ENCODE peak calls at places on chromosome 1, in seven cellular contexts. W is AG10803; D is stimulated activated CD8-positive, alpha-beta memory T cell treated with anti-CD3 and anti-CD28 coated beads, Interleukin-12 subunit alpha, Interleukin-12 subunit beta, amount 100 ng/mL, for 4 hours; M is fibroblast of mammary gland; J is HT1080; A is activated CD4-positive, alpha-beta T cell treated with anti-CD3 and anti-CD28 coated beads, Interleukin-2, amount 50 U/mL, for 48 hours; S is heart left ventricle. E is an unnamed sample.
A peak's percentile ranks its signal among the peaks of the same experiment; 100 is the strongest.

GRCh38 chr1:44144962-44145756 is 3.7 kb upstream of the KLF18 start:
- DNase-seq in W (no peak), D (no peak), M (peak; percentile 28), J (no peak), A (no peak), S (no peak), E (no peak)

GRCh38 chr1:94962745-94963265 is 35.9 kb upstream of the CNN3 start:
- DNase-seq in W (peak; percentile 44), D (no peak), M (peak; percentile 46), J (no peak), A (peak; percentile 35), S (peak; percentile 31), E (no peak)

GRCh38 chr1:62230724-62231123 is 36.1 kb downstream of the L1TD1 start:
- DNase-seq in W (peak; percentile 74), D (no peak), M (peak; percentile 57), J (peak; percentile 71), A (no peak), S (no peak), E (peak; percentile 97)

GRCh38 chr1:153683853-153684252 is 5.4 kb downstream of the NPR1 start:
- DNase-seq in W (no peak), D (no peak), M (peak; percentile 54), J (no peak), A (no peak), S (no peak), E (no peak)

GRCh38 chr1:115980998-115981993 is 5.0 kb downstream of the SLC22A15 start:
- DNase-seq in W (peak; percentile 69), D (no peak), M (peak; percentile 72), J (peak; percentile 50), A (peak; percentile 16), S (no peak), E (peak; percentile 81)

GRCh38 chr1:22920734-22921451 is 51.8 kb downstream of the LACTBL1 start:
- DNase-seq in W (no peak), D (no peak), M (no peak), J (no peak), A (no peak), S (no peak), E (no peak)

GRCh38 chr1:181208967-181209366 is 120.5 kb downstream of the IER5 start:
- DNase-seq in W (no peak), D (no peak), M (no peak), J (no peak), A (no peak), S (no peak), E (peak; percentile 35)

GRCh38 chr1:40877681-40878080 is 15.5 kb upstream of the CITED4 start:
- DNase-seq in W (peak; percentile 90), D (no peak), M (peak; percentile 90), J (peak; percentile 99), A (peak; percentile 47), S (peak; percentile 30), E (no peak)

GRCh38 chr1:214934035-214934434 is 148.5 kb upstream of the KCNK2 start:
- DNase-seq in W (peak; percentile 16), D (no peak), M (peak; percentile 22), J (no peak), A (no peak), S (no peak), E (no peak)

GRCh38 chr1:83086986-83087512 is 911.9 kb downstream of the TTLL7 start:
- DNase-seq in W (no peak), D (no peak), M (no peak), J (no peak), A (no peak), S (no peak), E (no peak)

GRCh38 chr1:37420461-37420860 is 53.9 kb upstream of the ZC3H12A start:
- DNase-seq in W (no peak), D (no peak), M (peak; percentile 8), J (no peak), A (no peak), S (no peak), E (no peak)

GRCh38 chr1:50742523-50742922 is 217.5 kb downstream of the FAF1 start:
- DNase-seq in W (no peak), D (no peak), M (peak; percentile 69), J (peak; percentile 11), A (no peak), S (no peak), E (no peak)

GRCh38 chr1:117611894-117612481 is 6.1 kb downstream of the TENT5C start:
- DNase-seq in W (no peak), D (no peak), M (peak; percentile 34), J (no peak), A (no peak), S (no peak), E (no peak)

GRCh38 chr1:1148061-1148460 is 25.6 kb upstream of the TTLL10 start:
- DNase-seq in W (no peak), D (no peak), M (no peak), J (no peak), A (no peak), S (no peak), E (no peak)

E was measured in islet precursor cell.